ENCODE peak calls at places on chromosomes 7 and 10, in seven cellular contexts. X is Panc1; E is naive thymus-derived CD4-positive, alpha-beta T cell; F is heart right ventricle; A is neural progenitor cell; P is left ventricle myocardium inferior; R is astrocyte. L is an unnamed sample.
A peak's percentile ranks its signal among the peaks of the same experiment; 100 is the strongest.

GRCh38 chr7:122858310-122858709 is 27.9 kb downstream of the CADPS2 start:
- DNase-seq in X (no peak), E (no peak), F (no peak), A (no peak), P (no peak), R (no peak), L (no peak)

GRCh38 chr7:128021361-128021760 is 9.9 kb downstream of the LRRC4 start:
- DNase-seq in X (no peak), E (no peak), F (no peak), A (no peak), P (no peak), R (no peak), L (no peak)

GRCh38 chr10:84156768-84157167 is 16.8 kb upstream of the GPR15LG start:
- DNase-seq in X (peak; percentile 25), E (no peak), F (no peak), A (no peak), P (no peak), R (no peak), L (peak; percentile 55)

GRCh38 chr7:100545636-100546128 is 6.7 kb downstream of the AGFG2 start:
- DNase-seq in X (peak; percentile 88), E (no peak), F (no peak), A (peak; percentile 27), P (no peak), R (peak; percentile 86), L (no peak)

GRCh38 chr10:31296754-31297153 is 22.3 kb upstream of the ZEB1 start:
- DNase-seq in X (no peak), E (no peak), F (no peak), A (no peak), P (no peak), R (no peak), L (no peak)

GRCh38 chr7:39911167-39911566 is 38.9 kb upstream of the CDK13 start:
- DNase-seq in X (no peak), E (no peak), F (no peak), A (no peak), P (no peak), R (no peak), L (no peak)

GRCh38 chr10:124044143-124044862 is 49.1 kb downstream of the CHST15 start:
- DNase-seq in X (no peak), E (no peak), F (no peak), A (no peak), P (no peak), R (no peak), L (no peak)

GRCh38 chr7:1975581-1975980 is 257.2 kb downstream of the MAD1L1 start:
- DNase-seq in X (no peak), E (no peak), F (no peak), A (no peak), P (no peak), R (no peak), L (no peak)

GRCh38 chr7:1046722-1047679 is 2.7 kb downstream of the GPR146 start:
- DNase-seq in X (no peak), E (peak; percentile 64), F (no peak), A (no peak), P (no peak), R (no peak), L (no peak)

GRCh38 chr7:55476071-55476803 is 96.1 kb downstream of the VOPP1 start:
- DNase-seq in X (no peak), E (no peak), F (no peak), A (no peak), P (no peak), R (peak; percentile 90), L (no peak)

GRCh38 chr10:86443936-86444335 is 77.3 kb upstream of the GRID1 start:
- DNase-seq in X (no peak), E (no peak), F (no peak), A (no peak), P (no peak), R (peak; percentile 77), L (no peak)

GRCh38 chr7:65980478-65981250 is 1.3 kb downstream of the GUSB start:
- DNase-seq in X (no peak), E (peak; percentile 29), F (peak; percentile 41), A (no peak), P (peak; percentile 65), R (peak; percentile 9), L (peak; percentile 65)

GRCh38 chr7:85730016-85730415 is 543.2 kb upstream of the SEMA3D start:
- DNase-seq in X (no peak), E (no peak), F (no peak), A (no peak), P (no peak), R (no peak), L (no peak)

GRCh38 chr7:105133986-105134655 is 120.1 kb downstream of the KMT2E start:
- DNase-seq in X (no peak), E (no peak), F (no peak), A (no peak), P (no peak), R (no peak), L (no peak)

GRCh38 chr7:40330408-40330807 is 195.6 kb downstream of the SUGCT start:
- DNase-seq in X (no peak), E (no peak), F (no peak), A (no peak), P (no peak), R (no peak), L (no peak)

GRCh38 chr10:17232276-17232987 is 4.4 kb downstream of the VIM start:
- DNase-seq in X (no peak), E (no peak), F (no peak), A (no peak), P (no peak), R (no peak), L (no peak)

GRCh38 chr7:71133232-71133622 is 1.3 kb downstream of the GALNT17 start:
- DNase-seq in X (no peak), E (no peak), F (no peak), A (peak; percentile 41), P (no peak), R (no peak), L (no peak)

GRCh38 chr10:35421553-35422178 is 85.4 kb downstream of the CCNY start:
- DNase-seq in X (peak; percentile 64), E (no peak), F (no peak), A (no peak), P (no peak), R (peak; percentile 91), L (no peak)
- H3K4me3 ChIP-seq in X (peak overlapping the region; percentile 7), E (no peak overlapping the region), F (no peak overlapping the region), A (no peak overlapping the region), P (peak overlapping the region; percentile 2), R (no peak overlapping the region), L (no peak overlapping the region)

GRCh38 chr10:79092292-79092896 is 23.6 kb downstream of the ZMIZ1 start:
- DNase-seq in X (no peak), E (no peak), F (no peak), A (no peak), P (no peak), R (no peak), L (no peak)
- H3K4me1 ChIP-seq in X (peaks cover 72% of the 10 kb centered on the region), E (peaks cover 12% of the 10 kb centered on the region), F (peaks cover 98% of the 10 kb centered on the region), A (peaks cover 12% of the 10 kb centered on the region), P (peaks cover 99% of the 10 kb centered on the region), R (peaks cover 38% of the 10 kb centered on the region), L (peaks cover 69% of the 10 kb centered on the region)

GRCh38 chr7:142799483-142799882 is 28.7 kb downstream of the PRSS2 start:
- DNase-seq in X (no peak), E (no peak), F (no peak), A (no peak), P (no peak), R (no peak), L (no peak)
- H3K27me3 ChIP-seq in X (peaks cover 40% of the 10 kb centered on the region), E (no peaks in the 10 kb centered on the region), F (peaks cover 71% of the 10 kb centered on the region), A (peaks cover 62% of the 10 kb centered on the region), P (peaks cover 98% of the 10 kb centered on the region), R (peaks cover 3% of the 10 kb centered on the region), L (no peaks in the 10 kb centered on the region)

GRCh38 chr7:132999845-133000244 is 82.0 kb downstream of the CHCHD3 start:
- DNase-seq in X (no peak), E (no peak), F (no peak), A (no peak), P (no peak), R (no peak), L (no peak)

GRCh38 chr7:132997505-132997904 is 84.4 kb downstream of the CHCHD3 start:
- DNase-seq in X (no peak), E (no peak), F (no peak), A (no peak), P (no peak), R (no peak), L (no peak)

GRCh38 chr7:132998763-132999162 is 83.1 kb downstream of the CHCHD3 start:
- DNase-seq in X (no peak), E (no peak), F (no peak), A (peak; percentile 28), P (no peak), R (no peak), L (no peak)

GRCh38 chr7:133001727-133002126 is 80.2 kb downstream of the CHCHD3 start:
- DNase-seq in X (no peak), E (no peak), F (no peak), A (no peak), P (no peak), R (no peak), L (no peak)

DNA sequence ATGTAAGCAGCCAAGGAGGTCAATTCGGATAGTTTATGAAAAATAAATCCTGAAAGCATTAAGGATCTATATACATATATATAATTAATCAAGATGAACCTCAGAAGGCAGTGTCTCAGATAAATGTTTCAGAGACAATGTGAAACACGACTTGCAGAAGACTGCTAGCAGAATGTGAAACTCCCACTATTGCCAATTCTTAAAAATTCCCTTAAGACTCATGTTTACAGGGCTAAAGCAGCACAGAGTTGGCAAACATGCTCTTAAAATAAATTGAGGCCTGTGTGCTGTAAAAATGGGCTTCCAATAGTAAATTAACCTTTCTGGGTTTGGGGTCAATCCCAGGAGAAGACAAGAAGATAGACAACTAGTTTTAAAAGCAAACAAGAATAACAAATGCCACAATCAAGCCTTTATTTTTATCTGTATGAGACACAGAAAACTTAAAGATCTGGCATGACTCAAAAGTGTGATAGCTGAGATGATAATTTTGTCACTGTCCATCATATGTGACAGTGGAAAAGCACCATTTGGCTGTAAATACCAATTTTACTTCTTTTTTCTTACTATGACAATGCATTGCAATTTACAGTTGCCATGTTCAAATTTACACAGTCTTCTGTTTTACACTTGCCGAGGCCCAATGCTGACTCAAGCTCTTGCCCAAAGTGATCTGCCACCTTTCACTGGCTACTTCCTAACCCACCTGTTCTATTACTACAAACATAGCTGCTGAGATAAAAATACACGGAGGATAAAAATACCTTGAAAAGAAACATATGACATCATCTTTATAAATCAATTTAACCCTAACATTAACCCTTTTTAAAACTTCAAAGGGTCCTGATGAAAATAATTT is 78.6 kb downstream of the CHCHD3 start:
- DNase-seq in X (no peak), E (no peak), F (no peak), A (no peak), P (no peak), R (no peak), L (no peak)
- H3K4me3 ChIP-seq in X (no peak overlapping the region), E (no peak overlapping the region), F (no peak overlapping the region), A (no peak overlapping the region), P (no peak overlapping the region), R (no peak overlapping the region), L (no peak overlapping the region)